ENCODE peak calls at places on chromosome 3, in eight cellular contexts. Q is uterus, P is Peyer's patch, V is heart right ventricle, R is hepatocyte, X is tibial nerve, Y is psoas muscle, L is astrocyte. O is an unnamed sample.
A peak's percentile ranks its signal among the peaks of the same experiment; 100 is the strongest.

GRCh38 chr3:195236801-195237570 is 34.0 kb downstream of the XXYLT1 start:
- DNase-seq in Q (peak; percentile 11), P (peak; percentile 17), V (no peak), R (no peak), X (no peak), Y (no peak), L (no peak), O (no peak)

GRCh38 chr3:194306771-194307640 is 44.1 kb downstream of the CPN2 start:
- DNase-seq in Q (no peak), P (peak; percentile 57), V (no peak), R (no peak), X (no peak), Y (no peak), L (no peak), O (no peak)

GRCh38 chr3:169091196-169091595 is 572.3 kb downstream of the MECOM start:
- DNase-seq in Q (no peak), P (no peak), V (no peak), R (no peak), X (no peak), Y (no peak), L (peak; percentile 77), O (no peak)

GRCh38 chr3:79937567-79937966 is 169.8 kb upstream of the ROBO1 start:
- DNase-seq in Q (no peak), P (no peak), V (no peak), R (peak; percentile 60), X (no peak), Y (no peak), L (peak; percentile 61), O (no peak)

GRCh38 chr3:69890691-69891090 is 108.8 kb upstream of the SAMMSON start:
- DNase-seq in Q (no peak), P (no peak), V (no peak), R (no peak), X (no peak), Y (no peak), L (peak; percentile 8), O (no peak)

GRCh38 chr3:187943677-187944390 is 198.6 kb upstream of the BCL6 start:
- DNase-seq in Q (no peak), P (no peak), V (no peak), R (peak; percentile 21), X (no peak), Y (no peak), L (no peak), O (no peak)

GRCh38 chr3:113533534-113533892 is 1.2 kb downstream of the SIDT1 start:
- DNase-seq in Q (no peak), P (peak; percentile 67), V (no peak), R (no peak), X (no peak), Y (no peak), L (no peak), O (no peak)

GRCh38 chr3:126288314-126288713 is 68.9 kb downstream of the KLF15 start:
- DNase-seq in Q (no peak), P (no peak), V (peak; percentile 74), R (no peak), X (peak; percentile 34), Y (peak; percentile 55), L (no peak), O (no peak)

GRCh38 chr3:186985713-186986364 is 55.5 kb downstream of the ST6GAL1 start:
- DNase-seq in Q (no peak), P (no peak), V (peak; percentile 25), R (no peak), X (no peak), Y (no peak), L (no peak), O (no peak)

GRCh38 chr3:37163262-37164020 is 10.9 kb downstream of the LRRFIP2 start:
- DNase-seq in Q (no peak), P (no peak), V (no peak), R (no peak), X (no peak), Y (no peak), L (peak; percentile 89), O (no peak)

GRCh38 chr3:136819784-136820640 is 1.1 kb downstream of the SLC35G2 start:
- DNase-seq in Q (peak; percentile 35), P (peak; percentile 59), V (peak; percentile 50), R (peak; percentile 69), X (peak; percentile 23), Y (peak; percentile 59), L (peak; percentile 62), O (no peak)

GRCh38 chr3:73622135-73622534 is 2.6 kb downstream of the PDZRN3 start:
- DNase-seq in Q (peak; percentile 49), P (peak; percentile 47), V (peak; percentile 75), R (peak; percentile 77), X (no peak), Y (peak; percentile 44), L (no peak), O (no peak)

GRCh38 chr3:73623996-73624362 is 762 bp downstream of the PDZRN3 start:
- DNase-seq in Q (peak; percentile 55), P (peak; percentile 45), V (peak; percentile 58), R (peak; percentile 83), X (no peak), Y (peak; percentile 67), L (peak; percentile 71), O (no peak)

GRCh38 chr3:73625124-73625665 is 454 bp upstream of the PDZRN3 start:
- DNase-seq in Q (peak; percentile 51), P (no peak), V (peak; percentile 38), R (peak; percentile 67), X (no peak), Y (no peak), L (peak; percentile 27), O (no peak)

GRCh38 chr3:73624363-73625123 is at the start of gene PDZRN3:
- DNase-seq in Q (peak; percentile 85), P (peak; percentile 62), V (peak; percentile 70), R (peak; percentile 80), X (peak; percentile 48), Y (peak; percentile 71), L (peak; percentile 69), O (no peak)

DNA sequence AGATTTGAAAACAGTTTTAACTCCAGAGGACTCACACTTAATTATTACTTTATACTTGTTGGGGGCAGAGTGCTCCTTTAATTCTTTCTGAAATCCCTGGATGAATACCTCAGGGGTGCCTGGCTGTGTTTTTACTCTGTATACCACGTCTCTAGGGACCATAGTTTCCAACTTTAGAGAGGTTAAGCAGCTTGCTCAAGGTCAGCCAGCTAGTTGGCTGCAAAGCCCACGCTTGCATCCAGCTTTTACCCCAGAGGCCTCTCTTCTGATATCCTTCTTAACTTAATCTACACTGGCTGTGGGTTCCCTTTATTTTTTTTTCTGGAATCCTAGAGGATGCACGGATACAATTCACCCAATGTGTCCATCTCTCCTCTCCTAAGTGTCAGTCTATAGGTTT is 1.4 kb downstream of the PDZRN3 start:
- DNase-seq in Q (no peak), P (no peak), V (peak; percentile 45), R (no peak), X (no peak), Y (no peak), L (no peak), O (no peak)
- H3K9me3 ChIP-seq in Q (no peaks in the 10 kb centered on the region), P (no peaks in the 10 kb centered on the region), V (no peaks in the 10 kb centered on the region), R (no peaks in the 10 kb centered on the region), X (no peaks in the 10 kb centered on the region), Y (no peaks in the 10 kb centered on the region), L (no peaks in the 10 kb centered on the region), O (no peaks in the 10 kb centered on the region)

GRCh38 chr3:1091276-1091675 is 1.5 kb upstream of the CNTN6 start:
- DNase-seq in Q (no peak), P (no peak), V (no peak), R (no peak), X (no peak), Y (no peak), L (peak; percentile 20), O (no peak)

GRCh38 chr3:1092771-1093170 is at the start of gene CNTN6:
- DNase-seq in Q (no peak), P (no peak), V (no peak), R (peak; percentile 23), X (no peak), Y (no peak), L (peak; percentile 37), O (no peak)

GRCh38 chr3:1087066-1087555 is 5.7 kb upstream of the CNTN6 start:
- DNase-seq in Q (peak; percentile 15), P (no peak), V (no peak), R (peak; percentile 58), X (no peak), Y (peak; percentile 18), L (peak; percentile 95), O (no peak)

GRCh38 chr3:1092061-1092460 is 763 bp upstream of the CNTN6 start:
- DNase-seq in Q (no peak), P (no peak), V (no peak), R (no peak), X (no peak), Y (no peak), L (peak; percentile 33), O (no peak)

GRCh38 chr3:1088503-1088902 is 4.3 kb upstream of the CNTN6 start:
- DNase-seq in Q (no peak), P (no peak), V (no peak), R (no peak), X (no peak), Y (no peak), L (no peak), O (no peak)
- H3K9me3 ChIP-seq in Q (no peaks in the 10 kb centered on the region), P (no peaks in the 10 kb centered on the region), V (no peaks in the 10 kb centered on the region), R (no peaks in the 10 kb centered on the region), X (no peaks in the 10 kb centered on the region), Y (no peaks in the 10 kb centered on the region), L (no peaks in the 10 kb centered on the region), O (no peaks in the 10 kb centered on the region)

DNA sequence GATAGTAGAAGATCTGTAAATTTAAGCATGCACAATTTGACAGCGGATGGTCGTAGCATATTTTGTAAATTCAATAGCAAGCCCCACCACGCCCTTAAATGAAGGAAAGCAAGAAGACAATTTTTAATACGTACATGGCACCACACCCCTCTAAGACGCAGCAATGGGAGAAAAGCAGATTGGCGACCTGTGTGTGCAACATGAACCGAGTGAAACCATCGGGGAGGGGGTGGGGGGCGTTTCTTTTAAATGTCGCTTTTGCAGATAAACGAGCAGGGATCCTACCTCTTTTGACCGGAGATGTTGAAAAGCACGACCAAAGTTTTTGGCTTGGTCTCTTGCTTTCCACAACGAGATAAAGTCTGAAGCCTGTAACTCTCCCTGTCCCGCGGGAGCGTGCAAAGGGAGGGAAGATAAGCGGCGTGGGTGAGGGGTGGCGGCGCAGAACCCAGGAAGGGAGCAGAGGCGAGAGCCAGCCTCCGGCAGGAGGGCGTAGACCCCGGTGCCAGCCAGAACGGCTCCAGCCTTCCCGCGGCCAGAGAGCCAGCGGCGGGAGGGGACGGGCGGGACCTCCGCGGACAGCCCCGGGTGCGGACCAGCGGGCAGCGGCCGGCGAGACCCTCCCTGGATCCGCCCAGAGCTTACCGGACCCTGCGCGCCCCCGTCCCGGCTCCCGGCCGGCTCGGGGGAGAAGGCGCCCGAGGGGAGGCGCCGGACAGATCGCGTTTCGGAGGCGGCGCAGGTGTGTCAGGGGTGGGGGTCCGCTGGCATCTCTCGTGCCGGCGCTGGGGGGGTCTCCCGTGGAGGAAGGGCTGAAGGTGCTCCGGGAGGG is at the start of gene CHL1:
- DNase-seq in Q (peak; percentile 15), P (peak; percentile 44), V (peak; percentile 16), R (peak; percentile 9), X (no peak), Y (no peak), L (no peak), O (no peak)
- H3K9me3 ChIP-seq in Q (no peaks in the 10 kb centered on the region), P (no peaks in the 10 kb centered on the region), V (no peaks in the 10 kb centered on the region), R (no peaks in the 10 kb centered on the region), X (no peaks in the 10 kb centered on the region), Y (no peaks in the 10 kb centered on the region), L (no peaks in the 10 kb centered on the region), O (no peaks in the 10 kb centered on the region)

DNA sequence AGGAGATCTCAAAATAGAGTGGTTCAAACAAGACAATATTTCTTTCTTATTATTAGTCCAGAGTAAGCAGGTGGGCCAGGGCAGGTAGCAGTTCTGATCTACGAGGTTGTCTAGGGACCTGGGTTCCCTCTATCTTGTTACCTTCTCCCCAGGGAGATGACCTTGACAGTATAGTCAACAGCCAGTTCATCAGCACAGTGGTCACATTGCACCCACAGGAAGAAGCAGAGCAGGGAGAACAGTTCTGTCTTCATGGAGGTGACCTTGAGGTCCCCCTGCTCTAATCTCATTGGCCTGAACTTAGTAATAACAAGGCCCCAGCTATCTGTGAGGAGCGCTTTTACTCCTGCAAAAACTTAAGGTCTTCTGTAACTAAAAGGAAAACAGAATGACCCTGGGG is 21.7 kb downstream of the SLC49A4 start:
- DNase-seq in Q (no peak), P (no peak), V (no peak), R (no peak), X (no peak), Y (no peak), L (no peak), O (no peak)
- H3K9me3 ChIP-seq in Q (no peaks in the 10 kb centered on the region), P (no peaks in the 10 kb centered on the region), V (no peaks in the 10 kb centered on the region), R (no peaks in the 10 kb centered on the region), X (no peaks in the 10 kb centered on the region), Y (no peaks in the 10 kb centered on the region), L (no peaks in the 10 kb centered on the region), O (no peaks in the 10 kb centered on the region)

O was measured in T-helper 17 cell.